ENCODE peak calls at places on chromosomes 13 and 19, in eight cellular contexts. D, N, Y, C, R, T, H and G are unnamed samples.
A peak's percentile ranks its signal among the peaks of the same experiment; 100 is the strongest.

GRCh38 chr13:21075303-21076264 is 14.2 kb upstream of the LATS2 start:
- DNase-seq in C (no peak), D (no peak), T (peak; percentile 49), R (peak; percentile 76), N (peak; percentile 34), Y (no peak), H (peak; percentile 55), G (peak; percentile 53)

GRCh38 chr19:50870417-50871089 is 2.7 kb upstream of the KLK2 start:
- DNase-seq in D (no peak), C (no peak), T (peak; percentile 21), Y (no peak), R (peak; percentile 44), H (peak; percentile 4), N (no peak), G (no peak)

GRCh38 chr19:46718157-46718933 is 1.4 kb upstream of the PRKD2 start:
- DNase-seq in D (no peak), T (peak; percentile 41), R (peak; percentile 39), C (no peak), Y (peak; percentile 57), N (no peak), H (peak; percentile 52), G (no peak)

GRCh38 chr19:35519291-35519690 is 5.8 kb upstream of the DMKN start:
- DNase-seq in T (peak; percentile 30), C (no peak), Y (peak; percentile 61), H (peak; percentile 81), N (no peak), D (peak; percentile 28), R (no peak), G (no peak)

GRCh38 chr13:101520672-101521071 is 68.2 kb downstream of the ITGBL1 start:
- DNase-seq in H (peak; percentile 88), D (no peak), C (no peak), N (no peak), Y (peak; percentile 23), R (no peak), T (peak; percentile 50), G (no peak)

GRCh38 chr19:2612619-2613249 is 89.8 kb downstream of the GNG7 start:
- DNase-seq in H (no peak), D (no peak), R (no peak), C (no peak), T (no peak), Y (no peak), N (no peak), G (peak; percentile 15)

GRCh38 chr13:67493835-67494234 is 263.7 kb upstream of the PCDH9 start:
- DNase-seq in R (no peak), N (no peak), Y (no peak), T (peak; percentile 0), D (no peak), H (no peak), C (no peak), G (no peak)

GRCh38 chr13:25249001-25249543 is 38.2 kb downstream of the MTMR6 start:
- DNase-seq in H (peak; percentile 77), C (no peak), D (peak; percentile 53), T (peak; percentile 47), N (no peak), Y (peak; percentile 26), R (peak; percentile 23), G (no peak)

GRCh38 chr13:93293716-93294115 is 67.1 kb downstream of the GPC6 start:
- DNase-seq in H (no peak), Y (no peak), N (no peak), D (no peak), C (no peak), R (no peak), T (no peak), G (no peak)

GRCh38 chr13:34698953-34699352 is 243.1 kb upstream of the NBEA start:
- DNase-seq in Y (peak; percentile 28), H (peak; percentile 25), T (peak; percentile 61), R (no peak), C (no peak), D (no peak), N (no peak), G (no peak)

GRCh38 chr13:43546260-43546659 is 240.5 kb downstream of the ENOX1 start:
- DNase-seq in Y (peak; percentile 13), C (no peak), R (no peak), D (no peak), H (peak; percentile 30), T (peak; percentile 59), N (no peak), G (peak; percentile 60)

GRCh38 chr13:113816925-113817859 is 46.7 kb downstream of the GAS6 start:
- DNase-seq in C (peak; percentile 86), N (peak; percentile 85), Y (peak; percentile 86), T (peak; percentile 85), R (peak; percentile 93), H (peak; percentile 93), D (peak; percentile 66), G (peak; percentile 88)

GRCh38 chr13:94703721-94704314 is 8.5 kb downstream of the SOX21 start:
- DNase-seq in T (no peak), C (no peak), D (no peak), R (peak; percentile 14), H (no peak), Y (no peak), N (no peak), G (no peak)

GRCh38 chr19:40811478-40812341 is 12.7 kb downstream of the EGLN2 start:
- DNase-seq in D (no peak), R (peak; percentile 52), C (no peak), H (peak; percentile 33), Y (no peak), N (no peak), T (no peak), G (no peak)
- TF ChIP-seq CTCF in D (no peak), R (no peak), C (no peak), H (no peak), Y (no peak), N (no peak), T (peak; percentile 5), G (no peak)

GRCh38 chr13:46340631-46341111 is 46.4 kb downstream of the RUBCNL start:
- DNase-seq in Y (no peak), N (no peak), D (no peak), T (no peak), H (no peak), R (no peak), C (no peak), G (no peak)

GRCh38 chr13:46343279-46343949 is 43.6 kb downstream of the RUBCNL start:
- DNase-seq in Y (no peak), C (no peak), T (no peak), D (no peak), H (no peak), R (no peak), N (no peak), G (no peak)

GRCh38 chr13:46341112-46341711 is 45.8 kb downstream of the RUBCNL start:
- DNase-seq in H (peak; percentile 85), C (no peak), R (no peak), N (no peak), T (peak; percentile 33), Y (peak; percentile 45), D (no peak), G (no peak)

GRCh38 chr13:46345400-46345799 is 41.7 kb downstream of the RUBCNL start:
- DNase-seq in R (no peak), H (no peak), T (peak; percentile 28), D (no peak), Y (no peak), C (no peak), N (no peak), G (no peak)

DNA sequence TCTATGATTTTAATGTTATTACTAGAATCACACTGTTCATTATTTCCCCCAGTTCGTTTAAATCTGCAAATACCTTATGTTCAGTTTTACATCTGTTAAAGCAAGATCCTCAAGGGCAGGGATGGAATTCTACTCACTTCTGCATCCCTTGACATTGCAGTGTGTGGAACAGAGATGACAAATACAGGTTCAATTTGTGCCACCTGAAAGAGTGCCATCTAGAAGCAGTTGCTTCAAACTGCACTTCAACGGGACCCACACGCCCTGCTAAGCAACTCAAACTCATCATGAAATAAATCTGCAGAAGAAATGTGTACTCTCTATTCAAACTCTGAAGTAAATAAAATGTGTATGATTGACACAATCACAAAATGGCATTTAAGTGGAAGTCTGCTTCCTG is 44.5 kb downstream of the RUBCNL start:
- DNase-seq in R (no peak), N (no peak), C (no peak), Y (no peak), D (no peak), H (no peak), T (no peak), G (no peak)
- TF ChIP-seq CTCF in R (no peak), N (peak; percentile 15), C (no peak), Y (no peak), D (no peak), H (no peak), T (no peak), G (no peak)

GRCh38 chr19:7327802-7328201 is 20.9 kb upstream of the ARHGEF18 start:
- DNase-seq in T (no peak), H (no peak), Y (no peak), N (no peak), R (no peak), D (no peak), C (no peak), G (no peak)

GRCh38 chr19:7328647-7329046 is 20.1 kb upstream of the ARHGEF18 start:
- DNase-seq in H (no peak), C (no peak), N (no peak), D (no peak), T (no peak), Y (no peak), R (no peak), G (no peak)

GRCh38 chr19:7331446-7331845 is 17.3 kb upstream of the ARHGEF18 start:
- DNase-seq in T (no peak), C (no peak), H (no peak), R (no peak), D (no peak), Y (no peak), N (no peak), G (no peak)

DNA sequence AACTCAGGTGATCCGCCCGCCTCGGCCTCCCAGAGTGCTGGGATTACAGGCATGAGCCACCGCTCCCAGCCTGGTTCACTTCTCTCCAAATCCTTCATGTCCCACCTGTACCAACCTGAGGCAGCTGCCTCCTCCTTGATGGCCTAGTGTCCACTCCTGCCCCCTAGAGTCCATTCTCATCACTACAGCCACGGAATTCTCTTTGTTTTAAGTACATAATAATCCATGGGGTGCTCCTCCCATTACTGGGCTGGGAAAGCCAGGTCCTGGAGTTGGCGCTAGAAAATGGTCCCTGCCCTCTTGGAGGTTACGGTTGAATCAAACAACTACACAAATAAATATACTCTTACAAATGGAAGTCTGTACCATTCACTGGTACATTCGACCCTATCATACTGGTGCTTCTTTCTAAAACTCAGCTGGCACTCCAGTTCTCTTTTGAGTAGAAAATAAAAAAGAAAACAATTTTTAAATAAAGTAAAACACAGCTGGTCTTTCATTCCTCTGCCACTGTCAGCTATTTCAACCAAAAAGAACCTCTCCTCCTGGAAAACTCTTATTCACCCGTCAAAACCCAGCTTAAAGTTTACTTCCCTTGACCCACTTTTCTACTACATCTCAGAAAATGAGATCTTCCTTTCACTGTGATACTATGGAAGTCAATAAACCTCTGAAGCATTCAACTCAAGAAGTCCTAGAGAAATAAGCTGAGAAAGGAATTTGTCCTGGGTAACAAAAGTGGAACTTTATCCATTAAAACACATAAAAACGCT is 22.4 kb upstream of the ARHGEF18 start:
- DNase-seq in H (peak; percentile 6), C (no peak), R (peak; percentile 80), N (no peak), T (peak; percentile 21), Y (peak; percentile 57), D (no peak), G (no peak)
- TF ChIP-seq CTCF in H (peak; percentile 30), C (peak; percentile 17), R (peak; percentile 54), N (peak; percentile 41), T (peak; percentile 35), Y (peak; percentile 36), D (peak; percentile 43), G (peak; percentile 25)

DNA sequence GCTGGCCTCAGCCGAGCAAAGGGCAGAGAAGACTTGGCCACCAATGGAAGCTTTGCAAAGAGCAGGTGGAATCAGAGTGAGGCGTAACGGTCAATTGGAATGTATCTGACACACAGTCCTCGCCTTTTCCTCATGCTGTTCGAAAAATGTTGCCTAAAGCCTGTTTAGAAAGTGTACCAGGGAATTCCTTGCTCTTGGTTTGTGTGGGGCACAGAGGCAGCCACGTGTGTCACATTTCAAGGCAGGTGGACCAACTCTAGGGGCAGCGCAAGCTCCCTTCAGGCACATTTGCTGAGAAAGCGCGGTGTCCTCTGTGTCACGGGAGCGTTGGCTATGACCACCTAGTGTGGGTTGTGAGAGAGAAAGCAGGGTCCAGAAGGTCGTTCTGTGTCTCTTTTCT is 118.7 kb upstream of the SPATA13 start:
- DNase-seq in Y (no peak), C (no peak), R (no peak), H (no peak), D (no peak), N (no peak), T (no peak), G (no peak)
- TF ChIP-seq CTCF in Y (no peak), C (no peak), R (no peak), H (no peak), D (no peak), N (no peak), T (no peak), G (no peak)